ENCODE peak calls at places on chromosomes 16 and 17, in six cellular contexts. H, D, T, W, I and K are unnamed samples.

GRCh38 chr16:80546249-80546648 is 5.5 kb downstream of the DYNLRB2 start:
- DNase-seq in H (no peak), D (no peak), T (no peak), W (no peak), I (no peak), K (no peak)

GRCh38 chr17:70053241-70054234 is 21.5 kb upstream of the KCNJ16 start:
- DNase-seq in H (no peak), D (no peak), T (peak; percentile 16), W (no peak), I (no peak), K (no peak)

GRCh38 chr17:76275382-76276068 is 10.4 kb downstream of the UBALD2 start:
- DNase-seq in H (no peak), D (no peak), T (no peak), W (no peak), I (no peak), K (no peak)

GRCh38 chr17:61395983-61396585 is 3.6 kb upstream of the TBX2 start:
- DNase-seq in H (no peak), D (no peak), T (no peak), W (no peak), I (no peak), K (no peak)

GRCh38 chr17:65042911-65043310 is 13.6 kb downstream of the GNA13 start:
- DNase-seq in H (no peak), D (no peak), T (no peak), W (no peak), I (no peak), K (no peak)

GRCh38 chr16:11667824-11668589 is at the start of gene SNN:
- DNase-seq in H (peak; percentile 91), D (peak; percentile 48), T (peak; percentile 88), W (no peak), I (peak; percentile 24), K (peak; percentile 75)

GRCh38 chr16:73054732-73055481 is 7.0 kb upstream of the ZFHX3 start:
- DNase-seq in H (no peak), D (no peak), T (no peak), W (no peak), I (no peak), K (no peak)

GRCh38 chr16:55297062-55297909 is 26.7 kb upstream of the IRX6 start:
- DNase-seq in H (no peak), D (no peak), T (no peak), W (no peak), I (no peak), K (no peak)

GRCh38 chr16:55328611-55329569 is 4.9 kb downstream of the IRX6 start:
- DNase-seq in H (no peak), D (no peak), T (no peak), W (no peak), I (no peak), K (no peak)

GRCh38 chr16:50021509-50021908 is 3.5 kb upstream of the CNEP1R1 start:
- DNase-seq in H (no peak), D (peak; percentile 25), T (no peak), W (no peak), I (no peak), K (no peak)

GRCh38 chr16:54957403-54957802 is 26.7 kb downstream of the IRX5 start:
- DNase-seq in H (no peak), D (no peak), T (no peak), W (no peak), I (no peak), K (no peak)

GRCh38 chr16:72722552-72722951 is 325.4 kb downstream of the ZFHX3 start:
- DNase-seq in H (no peak), D (no peak), T (no peak), W (peak; percentile 79), I (no peak), K (no peak)

GRCh38 chr17:80068301-80069160 is 32.1 kb downstream of the CCDC40 start:
- DNase-seq in H (no peak), D (peak; percentile 59), T (peak; percentile 85), W (no peak), I (peak; percentile 33), K (no peak)

GRCh38 chr16:67841816-67842508 is at the start of gene THAP11:
- DNase-seq in H (peak; percentile 92), D (peak; percentile 87), T (peak; percentile 93), W (peak; percentile 91), I (peak; percentile 85), K (peak; percentile 89)

GRCh38 chr17:34349748-34350147 is 6.5 kb upstream of the CCL13 start:
- DNase-seq in H (no peak), D (no peak), T (no peak), W (no peak), I (no peak), K (no peak)

GRCh38 chr17:73013816-73014663 is 78.4 kb downstream of the SLC39A11 start:
- DNase-seq in H (no peak), D (peak; percentile 35), T (no peak), W (no peak), I (no peak), K (no peak)

GRCh38 chr16:58709338-58709737 is 24.8 kb upstream of the SLC38A7 start:
- DNase-seq in H (no peak), D (no peak), T (no peak), W (no peak), I (no peak), K (no peak)

GRCh38 chr16:680967-681745 is 946 bp downstream of the STUB1 start:
- DNase-seq in H (no peak), D (no peak), T (peak; percentile 87), W (no peak), I (no peak), K (no peak)

GRCh38 chr17:78953356-78954350 is 26.1 kb downstream of the LGALS3BP start:
- DNase-seq in H (no peak), D (no peak), T (no peak), W (no peak), I (no peak), K (no peak)

GRCh38 chr17:74851612-74852236 is 8.0 kb downstream of the GRIN2C start:
- DNase-seq in H (no peak), D (no peak), T (no peak), W (no peak), I (no peak), K (no peak)

GRCh38 chr16:13919330-13919682 is 648 bp upstream of the ERCC4 start:
- DNase-seq in H (no peak), D (no peak), T (no peak), W (no peak), I (no peak), K (no peak)

GRCh38 chr17:2689411-2690164 is 22.0 kb downstream of the CLUH start:
- DNase-seq in H (peak; percentile 25), D (no peak), T (peak; percentile 15), W (no peak), I (no peak), K (no peak)

GRCh38 chr17:60506312-60506711 is 19.7 kb downstream of the APPBP2 start:
- DNase-seq in H (no peak), D (peak; percentile 68), T (no peak), W (no peak), I (peak; percentile 60), K (no peak)

GRCh38 chr17:50532452-50533024 is at the start of gene EPN3:
- DNase-seq in H (no peak), D (no peak), T (peak; percentile 48), W (no peak), I (no peak), K (no peak)

GRCh38 chr16:86962259-86962658 is 354.9 kb downstream of the C16orf95 start:
- DNase-seq in H (no peak), D (no peak), T (no peak), W (no peak), I (no peak), K (no peak)

GRCh38 chr16:86959182-86959651 is 358.0 kb downstream of the C16orf95 start:
- DNase-seq in H (no peak), D (no peak), T (no peak), W (no peak), I (no peak), K (no peak)

GRCh38 chr16:86960266-86960665 is 356.9 kb downstream of the C16orf95 start:
- DNase-seq in H (no peak), D (no peak), T (no peak), W (no peak), I (no peak), K (no peak)

GRCh38 chr16:86961133-86961720 is 356.0 kb downstream of the C16orf95 start:
- DNase-seq in H (no peak), D (peak; percentile 27), T (no peak), W (no peak), I (peak; percentile 30), K (no peak)

DNA sequence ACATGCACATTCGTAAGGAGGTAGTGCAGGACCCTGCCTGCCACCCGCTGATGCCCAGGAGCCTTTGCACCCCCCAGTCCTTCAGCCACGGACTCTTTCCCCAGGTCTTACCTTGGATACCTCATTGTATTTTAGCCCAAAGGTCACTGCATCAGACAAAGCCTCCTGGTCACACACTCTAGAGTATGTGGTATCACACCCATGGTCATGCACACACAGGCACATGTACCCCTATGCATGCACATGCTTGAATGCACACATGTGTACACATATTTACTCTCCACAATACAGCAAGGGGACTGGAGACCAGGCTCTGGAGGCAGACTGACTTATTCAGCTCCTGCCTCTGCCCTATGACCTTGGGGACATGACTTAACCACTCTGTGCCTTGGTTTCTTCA is 357.5 kb downstream of the C16orf95 start:
- DNase-seq in H (no peak), D (no peak), T (no peak), W (no peak), I (no peak), K (no peak)
- H3K27me3 ChIP-seq in H (peaks cover 38% of the 10 kb centered on the region), D (no peaks in the 10 kb centered on the region), T (no peaks in the 10 kb centered on the region), W (no peaks in the 10 kb centered on the region), I (no peaks in the 10 kb centered on the region), K (no peaks in the 10 kb centered on the region)

DNA sequence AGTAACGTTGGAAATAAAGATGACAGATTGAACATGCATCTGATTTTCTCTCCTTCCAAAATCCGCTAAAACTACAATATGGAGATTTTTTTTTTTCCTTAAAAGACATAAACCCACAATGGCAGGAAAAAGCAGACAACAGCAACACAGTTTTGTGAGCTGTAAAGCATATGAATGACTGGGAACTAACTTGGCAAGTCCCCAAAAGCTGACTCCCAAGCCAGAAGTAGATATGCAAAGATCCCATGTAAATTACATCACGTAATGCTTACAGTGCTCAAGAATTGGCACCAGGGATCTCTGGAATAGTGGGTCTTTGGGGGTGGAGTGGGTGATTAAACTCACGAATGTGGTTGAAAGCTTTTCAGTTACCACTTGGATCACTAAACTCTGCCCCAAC is 106.6 kb downstream of the ELAC2 start:
- DNase-seq in H (no peak), D (peak; percentile 9), T (no peak), W (no peak), I (no peak), K (no peak)
- H3K27ac ChIP-seq in H (no peak overlapping the region), D (no peak overlapping the region), T (no peak overlapping the region), W (no peak overlapping the region), I (no peak overlapping the region), K (no peak overlapping the region)

GRCh38 chr17:40679523-40679907 is 14.5 kb upstream of the KRT222 start:
- DNase-seq in H (no peak), D (no peak), T (no peak), W (no peak), I (no peak), K (no peak)
- H3K27me3 ChIP-seq in H (peaks cover 65% of the 10 kb centered on the region), D (peaks cover 15% of the 10 kb centered on the region), T (peaks cover 23% of the 10 kb centered on the region), W (no peaks in the 10 kb centered on the region), I (peaks cover 32% of the 10 kb centered on the region), K (peaks cover 4% of the 10 kb centered on the region)

DNA sequence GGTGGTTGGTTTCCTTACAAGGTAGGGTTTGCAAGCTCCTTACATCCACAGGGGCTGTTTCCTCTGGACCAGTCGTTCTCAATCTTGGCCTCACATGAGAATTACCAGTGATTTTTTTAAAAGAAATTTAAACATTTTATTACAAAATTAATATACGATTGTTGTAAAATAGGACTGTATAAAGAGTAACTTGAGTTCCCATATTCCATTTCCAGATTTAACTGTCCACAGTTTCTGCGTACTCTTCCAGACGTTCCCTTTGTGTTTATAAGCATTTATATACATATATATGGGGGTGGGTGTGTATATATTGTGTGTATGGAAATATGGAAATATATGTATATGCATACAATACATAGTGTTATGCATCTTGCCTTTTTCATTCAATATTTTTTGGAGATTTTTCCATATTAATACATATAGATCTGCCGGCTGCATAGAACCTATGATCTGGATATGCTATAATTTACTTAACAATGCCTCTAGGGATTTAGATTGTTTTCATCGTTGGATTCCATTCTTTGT is 31.5 kb downstream of the HLF start:
- DNase-seq in H (no peak), D (no peak), T (no peak), W (no peak), I (no peak), K (no peak)
- H3K27ac ChIP-seq in H (peak overlapping the region; percentile 76), D (no peak overlapping the region), T (peak overlapping the region; percentile 70), W (no peak overlapping the region), I (no peak overlapping the region), K (no peak overlapping the region)